ENCODE peak calls at places on chromosome 21, in five cellular contexts. Z is type B pancreatic cell; Y is lower leg skin; P is CD4-positive, alpha-beta T cell; S is hepatocyte. F is an unnamed sample.

GRCh38 chr21:25171438-25171837 is 435.8 kb downstream of the MRPL39 start:
- DNase-seq in S (no peak), Z (no peak), P (no peak), Y (no peak), F (no peak)

GRCh38 chr21:36584980-36585940 is 105.3 kb upstream of the CLDN14 start:
- DNase-seq in Y (no peak), Z (no peak), S (no peak), P (no peak), F (no peak)

GRCh38 chr21:25561668-25562641 is 45.3 kb downstream of the MRPL39 start:
- DNase-seq in S (peak; percentile 82), Y (peak; percentile 86), Z (no peak), P (peak; percentile 32), F (peak; percentile 31)

GRCh38 chr21:17911628-17912027 is 92.5 kb upstream of the C21orf91 start:
- DNase-seq in Z (no peak), S (no peak), Y (no peak), P (no peak), F (no peak)

GRCh38 chr21:44054710-44055109 is 42.6 kb downstream of the TRAPPC10 start:
- DNase-seq in P (no peak), S (peak; percentile 35), Y (peak; percentile 45), Z (no peak), F (no peak)

GRCh38 chr21:41168391-41169257 is 664 bp downstream of the BACE2 start:
- DNase-seq in Z (no peak), Y (peak; percentile 93), P (no peak), S (peak; percentile 66), F (peak; percentile 29)

GRCh38 chr21:25496825-25497482 is 110.3 kb downstream of the MRPL39 start:
- DNase-seq in P (no peak), Z (no peak), Y (no peak), S (no peak), F (no peak)

GRCh38 chr21:42012344-42012743 is 2.2 kb upstream of the ZBTB21 start:
- DNase-seq in Y (no peak), Z (no peak), S (no peak), P (no peak), F (no peak)

GRCh38 chr21:17472167-17472566 is 40.7 kb upstream of the CXADR start:
- DNase-seq in S (no peak), Z (no peak), Y (no peak), P (no peak), F (no peak)

GRCh38 chr21:43929217-43929971 is 64.4 kb downstream of the AGPAT3 start:
- DNase-seq in Z (no peak), P (no peak), Y (no peak), S (no peak), F (no peak)

GRCh38 chr21:36079010-36079649 is 9.3 kb downstream of the CBR1 start:
- DNase-seq in Y (no peak), P (peak; percentile 6), S (no peak), Z (no peak), F (no peak)

GRCh38 chr21:28832013-28832714 is 160.5 kb downstream of the LTN1 start:
- DNase-seq in Z (no peak), P (peak; percentile 9), Y (no peak), S (no peak), F (no peak)

GRCh38 chr21:28608646-28609045 is 384.0 kb downstream of the LTN1 start:
- DNase-seq in Z (no peak), S (no peak), P (no peak), Y (no peak), F (no peak)

GRCh38 chr21:43829575-43830119 is 35.4 kb upstream of the AGPAT3 start:
- DNase-seq in Z (no peak), Y (no peak), S (no peak), P (no peak), F (no peak)

GRCh38 chr21:43340491-43341348 is 86.2 kb downstream of the SIK1 start:
- DNase-seq in P (no peak), Y (no peak), Z (no peak), S (peak; percentile 91), F (no peak)

GRCh38 chr21:16829532-16829931 is 683.3 kb upstream of the CXADR start:
- DNase-seq in S (no peak), Y (no peak), Z (no peak), P (no peak), F (no peak)

GRCh38 chr21:41980561-41980960 is 26.7 kb upstream of the C2CD2 start:
- DNase-seq in P (no peak), Z (no peak), Y (no peak), S (no peak), F (no peak)

GRCh38 chr21:21165063-21165645 is 166.9 kb downstream of the NCAM2 start:
- DNase-seq in Y (no peak), S (no peak), Z (no peak), P (no peak), F (no peak)

GRCh38 chr21:45140346-45140940 is 66.1 kb downstream of the ADARB1 start:
- DNase-seq in Z (peak; percentile 79), Y (no peak), P (peak; percentile 34), S (peak; percentile 92), F (peak; percentile 69)
- TF ChIP-seq CTCF in Z (peak; percentile 91), Y (no peak), P (peak; percentile 48), S (peak; percentile 85), F (peak; percentile 89)

GRCh38 chr21:38380391-38381137 is 117.7 kb downstream of the ERG start:
- DNase-seq in Y (no peak), Z (no peak), S (no peak), P (no peak), F (no peak)
- TF ChIP-seq CTCF in Y (no peak), Z (peak; percentile 66), S (peak; percentile 27), P (no peak), F (peak; percentile 51)

GRCh38 chr21:30249936-30250335 is 32.8 kb downstream of the KRTAP24-1 start:
- DNase-seq in P (no peak), Z (no peak), S (no peak), Y (no peak), F (no peak)

GRCh38 chr21:30243691-30244090 is 27.8 kb upstream of the CLDN8 start:
- DNase-seq in Z (no peak), S (no peak), P (no peak), Y (no peak), F (no peak)

GRCh38 chr21:30251781-30252180 is 31.0 kb downstream of the KRTAP24-1 start:
- DNase-seq in Z (no peak), Y (no peak), S (no peak), P (no peak), F (no peak)

DNA sequence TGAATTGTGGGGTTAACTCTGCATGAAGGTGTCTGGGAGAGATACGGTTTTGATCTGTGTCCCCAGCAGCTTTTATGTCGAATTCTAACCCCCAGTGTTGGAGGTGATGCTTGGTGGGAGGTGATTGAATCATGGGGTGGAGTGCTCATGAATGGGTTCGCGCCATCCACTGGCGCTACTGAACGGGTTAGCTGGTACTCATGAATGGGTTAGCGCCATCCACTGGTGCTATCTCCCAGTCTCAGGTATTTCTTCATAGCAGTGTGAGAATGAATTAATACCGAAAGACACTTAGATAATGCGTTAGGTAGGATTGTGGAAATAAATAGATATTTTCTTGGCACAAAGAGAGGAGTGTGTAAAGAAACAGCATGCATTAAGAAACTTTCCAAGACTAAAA is 32.9 kb upstream of the CLDN8 start:
- DNase-seq in P (no peak), Z (no peak), S (no peak), Y (no peak), F (no peak)
- TF ChIP-seq CTCF in P (no peak), Z (no peak), S (no peak), Y (no peak), F (no peak)

GRCh38 chr21:34548782-34549376 is 36.9 kb upstream of the KCNE1 start:
- DNase-seq in Y (no peak), P (no peak), S (no peak), Z (no peak), F (no peak)

GRCh38 chr21:34545079-34545884 is 33.3 kb upstream of the KCNE1 start:
- DNase-seq in Y (no peak), Z (no peak), P (no peak), S (peak; percentile 53), F (no peak)

GRCh38 chr21:34546556-34546955 is 34.5 kb upstream of the KCNE1 start:
- DNase-seq in Y (no peak), S (no peak), P (no peak), Z (no peak), F (no peak)

GRCh38 chr21:34543017-34543416 is 31.0 kb upstream of the KCNE1 start:
- DNase-seq in P (no peak), Y (no peak), Z (no peak), S (no peak), F (no peak)

GRCh38 chr21:34544032-34544496 is 32.1 kb upstream of the KCNE1 start:
- DNase-seq in Y (no peak), P (peak; percentile 4), S (peak; percentile 91), Z (no peak), F (peak; percentile 47)
- TF ChIP-seq CTCF in Y (no peak), P (no peak), S (peak; percentile 54), Z (peak; percentile 74), F (peak; percentile 69)

GRCh38 chr21:27362249-27362648 is 395.4 kb upstream of the ADAMTS5 start:
- DNase-seq in P (no peak), S (no peak), Y (no peak), Z (no peak), F (no peak)
- TF ChIP-seq CTCF in P (no peak), S (no peak), Y (no peak), Z (no peak), F (no peak)

GRCh38 chr21:32103361-32103760 is 175.5 kb downstream of the MIS18A start:
- DNase-seq in P (no peak), S (no peak), Z (no peak), Y (no peak), F (no peak)
- TF ChIP-seq CTCF in P (no peak), S (no peak), Z (no peak), Y (no peak), F (no peak)

DNA sequence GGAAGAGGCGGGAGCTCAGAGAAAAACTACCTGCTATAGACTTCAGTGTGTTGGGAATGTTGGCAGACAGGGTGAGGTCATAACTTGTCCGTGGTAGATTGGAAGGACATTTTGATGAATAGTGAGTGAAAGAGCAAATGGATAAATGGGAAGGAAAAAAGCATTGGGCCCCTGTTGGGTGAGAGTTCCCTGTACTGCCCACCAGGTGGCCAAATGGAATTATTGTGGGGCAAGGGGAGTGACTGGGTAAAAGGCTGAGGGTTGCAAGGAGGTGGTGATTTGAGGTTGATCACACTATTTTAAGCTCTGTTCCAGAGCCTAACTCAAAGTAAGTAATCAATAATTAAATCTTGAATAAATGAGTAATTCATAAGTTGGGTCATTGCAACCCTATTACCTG is 60.4 kb downstream of the MRPS6 start:
- DNase-seq in S (no peak), Z (no peak), Y (no peak), P (no peak), F (no peak)
- TF ChIP-seq CTCF in S (no peak), Z (peak; percentile 69), Y (no peak), P (peak; percentile 24), F (peak; percentile 44)